ENCODE peak calls at places on chromosomes 13 and 19, in four cellular contexts. M is uterus, N is esophagus muscularis mucosa, C is left lung. B is an unnamed sample.

GRCh38 chr13:112748947-112749346 is 59.1 kb downstream of the ATP11A start:
- DNase-seq in N (no peak), M (peak; percentile 61), C (no peak), B (no peak)

GRCh38 chr13:46884531-46884930 is 12.3 kb downstream of the HTR2A start:
- DNase-seq in C (no peak), M (no peak), N (no peak), B (no peak)

GRCh38 chr13:97855570-97855970 is 97.9 kb upstream of the IPO5 start:
- DNase-seq in N (peak; percentile 70), M (peak; percentile 36), C (no peak), B (no peak)

GRCh38 chr19:7801020-7801570 is 28.9 kb upstream of the EVI5L start:
- DNase-seq in N (no peak), C (no peak), M (no peak), B (no peak)

GRCh38 chr13:49731766-49732165 is 40.5 kb upstream of the EBPL start:
- DNase-seq in M (no peak), N (no peak), C (no peak), B (no peak)

GRCh38 chr19:35977446-35978222 is 17.4 kb upstream of the SDHAF1 start:
- DNase-seq in C (peak; percentile 49), N (no peak), M (no peak), B (no peak)

GRCh38 chr13:100100115-100100879 is 11.4 kb downstream of the PCCA start:
- DNase-seq in M (peak; percentile 44), N (no peak), C (no peak), B (no peak)

GRCh38 chr13:101875717-101876393 is 423.4 kb downstream of the ITGBL1 start:
- DNase-seq in N (no peak), M (no peak), C (no peak), B (no peak)

GRCh38 chr19:29505034-29505824 is 20.6 kb upstream of the VSTM2B start:
- DNase-seq in N (no peak), M (no peak), C (peak; percentile 20), B (peak; percentile 42)

GRCh38 chr19:18895038-18895827 is 725 bp downstream of the CERS1 start:
- DNase-seq in C (no peak), N (no peak), M (peak; percentile 14), B (peak; percentile 40)

GRCh38 chr19:21593934-21594844 is 88.8 kb downstream of the ZNF429 start:
- DNase-seq in N (no peak), C (no peak), M (peak; percentile 75), B (no peak)

GRCh38 chr19:10421981-10422461 is 1.7 kb downstream of the PDE4A start:
- DNase-seq in M (no peak), N (no peak), C (no peak), B (no peak)

GRCh38 chr13:31264146-31264545 is 64.4 kb downstream of the B3GLCT start:
- DNase-seq in C (no peak), N (no peak), M (no peak), B (no peak)

GRCh38 chr13:44873486-44873885 is 115.8 kb downstream of the NUFIP1 start:
- DNase-seq in M (no peak), N (no peak), C (no peak), B (no peak)

GRCh38 chr13:29190298-29190697 is 370.2 kb downstream of the MTUS2 start:
- DNase-seq in M (no peak), N (no peak), C (no peak), B (no peak)
- TF ChIP-seq CTCF in M (no peak), N (no peak), C (no peak), B (no peak)

GRCh38 chr13:39385621-39386231 is 217.3 kb downstream of the LHFPL6 start:
- DNase-seq in N (no peak), C (no peak), M (no peak), B (no peak)
- H3K27ac ChIP-seq in N (peak overlapping the region; percentile 62), C (no peak overlapping the region), M (peak overlapping the region; percentile 44), B (peak overlapping the region; percentile 1)

DNA sequence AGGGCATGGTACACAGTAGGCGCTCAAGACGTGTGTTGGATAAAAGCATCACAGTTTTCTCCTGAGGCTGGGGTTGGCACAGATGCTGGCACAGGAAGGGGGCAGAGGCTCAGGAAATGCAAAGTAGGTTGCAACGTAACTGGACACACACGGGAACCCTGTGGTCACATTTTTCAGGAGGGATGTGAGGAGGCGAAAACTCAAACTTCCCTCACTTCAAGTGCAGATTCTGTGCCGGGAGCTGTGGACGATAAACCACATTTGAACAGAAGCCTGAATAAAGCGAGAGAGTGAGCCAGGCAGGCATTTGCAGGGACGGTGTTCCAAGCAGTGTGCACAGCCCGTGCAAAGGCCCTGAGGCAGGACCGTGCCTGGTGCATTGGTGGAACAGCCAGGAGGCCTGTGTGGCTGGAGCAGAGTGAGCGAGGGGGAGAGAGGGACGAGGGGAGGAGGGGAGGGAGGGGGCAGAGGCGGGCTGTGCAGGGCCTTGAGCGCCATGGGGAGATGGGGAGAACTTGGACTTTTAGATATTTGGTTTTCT is 40.3 kb downstream of the NFIC start:
- DNase-seq in N (no peak), C (no peak), M (no peak), B (no peak)
- H3K4me1 ChIP-seq in N (peaks cover 99% of the 10 kb centered on the region), C (peaks cover 13% of the 10 kb centered on the region), M (peaks cover 13% of the 10 kb centered on the region), B (no peaks in the 10 kb centered on the region)

DNA sequence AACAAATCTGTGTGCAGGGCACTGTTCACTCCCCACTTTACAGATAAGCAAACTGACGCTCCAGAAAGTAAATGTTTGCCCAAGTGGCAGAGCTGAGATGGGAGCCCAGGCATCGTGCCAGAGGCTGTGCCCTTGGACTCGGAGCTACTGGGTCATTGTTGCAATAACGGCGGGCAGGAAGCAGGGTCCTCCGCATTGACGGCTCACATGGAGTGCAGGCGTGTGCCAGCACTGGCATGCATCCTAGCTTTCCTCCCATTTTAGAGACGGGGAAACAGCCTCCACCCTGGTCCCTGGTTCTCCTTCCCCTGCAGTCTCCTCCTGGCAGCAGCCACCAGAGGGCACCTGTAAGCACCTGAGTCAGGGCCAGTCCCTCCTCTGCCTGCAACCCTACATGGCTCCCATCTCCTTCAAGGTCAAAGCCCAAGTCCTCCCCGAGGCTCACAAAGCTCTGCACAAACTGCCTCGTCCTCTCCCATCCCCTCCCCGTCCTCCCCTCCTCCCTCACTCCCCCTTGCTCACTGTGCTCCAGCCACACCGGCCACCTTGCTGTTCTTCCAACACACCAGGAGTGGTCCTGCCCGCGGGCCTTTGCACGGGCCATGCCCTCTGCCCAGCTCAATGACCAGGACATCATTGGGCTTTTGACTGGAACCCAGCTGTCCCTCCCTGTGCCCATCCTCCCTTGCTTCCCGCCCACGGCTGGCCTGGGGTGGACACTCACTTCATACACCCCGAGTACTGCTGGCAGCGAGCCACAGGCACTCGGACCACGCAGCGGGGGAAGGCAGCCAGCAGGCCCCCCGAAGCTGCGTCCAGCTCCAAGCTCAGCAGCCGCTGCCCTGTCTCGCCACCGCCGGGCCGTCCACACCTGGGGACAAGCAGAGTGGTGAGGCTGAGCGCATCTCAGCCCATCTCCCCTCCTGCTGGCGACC is 7.7 kb upstream of the LRG1 start:
- DNase-seq in C (no peak), N (no peak), M (no peak), B (no peak)
- TF ChIP-seq CTCF in C (no peak), N (no peak), M (no peak), B (no peak)

GRCh38 chr13:59914556-59914955 is 249.2 kb downstream of the DIAPH3 start:
- DNase-seq in M (no peak), C (no peak), N (no peak), B (no peak)
- H3K27ac ChIP-seq in M (no peak overlapping the region), C (no peak overlapping the region), N (no peak overlapping the region), B (no peak overlapping the region)

DNA sequence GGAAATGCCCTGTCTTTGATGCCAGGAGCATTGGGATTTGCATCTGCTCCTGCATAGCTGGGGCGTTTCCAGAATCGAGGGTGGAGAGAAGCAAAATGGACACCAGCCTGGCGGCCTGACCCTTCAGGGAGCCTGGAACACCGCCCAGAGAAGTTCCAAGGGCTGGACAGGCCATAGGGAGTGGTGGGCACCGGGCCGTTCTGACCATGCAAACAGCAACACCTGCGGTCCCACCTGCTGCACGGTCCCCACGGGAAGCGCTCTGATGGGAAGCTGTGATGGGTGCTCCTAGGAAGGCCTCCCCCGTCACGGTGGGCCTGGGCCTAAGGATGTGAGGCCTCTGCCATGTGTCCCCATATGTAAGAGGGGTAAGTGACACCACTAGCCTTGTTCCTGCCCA is 34.2 kb upstream of the ANKRD10 start:
- DNase-seq in N (no peak), C (no peak), M (no peak), B (no peak)
- H3K4me1 ChIP-seq in N (no peaks in the 10 kb centered on the region), C (no peaks in the 10 kb centered on the region), M (no peaks in the 10 kb centered on the region), B (no peaks in the 10 kb centered on the region)

DNA sequence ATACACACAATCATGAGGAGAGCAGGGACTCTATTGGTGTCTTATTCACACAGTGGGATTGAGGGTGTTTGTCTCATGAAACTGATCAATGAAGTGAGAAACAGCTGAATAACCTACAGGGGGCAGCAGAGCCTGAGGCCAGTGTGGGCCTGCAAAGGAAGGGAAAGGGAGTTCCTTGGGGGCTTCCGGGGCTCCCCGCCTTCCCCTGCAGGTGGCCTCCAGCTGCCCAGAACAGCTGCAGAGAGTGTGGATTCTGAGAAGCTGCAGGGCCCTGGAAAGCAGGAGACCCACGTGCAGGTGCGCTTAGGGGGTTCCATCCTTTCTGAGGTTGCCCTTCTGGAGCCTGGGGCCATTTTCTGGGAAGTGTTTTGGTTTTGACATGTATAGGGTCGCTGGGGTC is 20.1 kb downstream of the ZNF763 start:
- DNase-seq in M (no peak), N (no peak), C (no peak), B (no peak)
- TF ChIP-seq CTCF in M (no peak), N (no peak), C (no peak), B (no peak)

B was measured in tibial artery.